ENCODE peak calls at places on chromosomes 7 and 10, in seven cellular contexts. K is T1000; O is skeletal muscle cell; P is pancreas; X is lung; M is RCC 7860; H is activated effector memory CD4-positive, alpha-beta T cell treated with Interleukin-2 at 50 U/mL for 16 hours. E is an unnamed sample.

GRCh38 chr10:29254123-29255046 is 34.5 kb upstream of the LYZL1 start:
- DNase-seq in M (peak; percentile 92), X (no peak), O (no peak), K (no peak), H (no peak), P (no peak), E (no peak)

GRCh38 chr7:134187893-134188292 is 60.8 kb downstream of the LRGUK start:
- DNase-seq in X (no peak), H (no peak), P (no peak), K (no peak), O (no peak), M (no peak), E (no peak)

GRCh38 chr10:11724938-11725776 is 17.0 kb upstream of the ECHDC3 start:
- DNase-seq in X (no peak), H (no peak), K (no peak), M (peak; percentile 61), O (peak; percentile 31), P (no peak), E (peak; percentile 48)

GRCh38 chr7:135236727-135237126 is 3.1 kb downstream of the STRA8 start:
- DNase-seq in M (peak; percentile 93), X (peak; percentile 19), K (no peak), H (no peak), P (no peak), O (no peak), E (no peak)

GRCh38 chr10:60666221-60666620 is 112.1 kb upstream of the CDK1 start:
- DNase-seq in H (no peak), P (no peak), X (peak; percentile 71), O (no peak), M (no peak), K (no peak), E (peak; percentile 37)

GRCh38 chr7:149856583-149856982 is 17.2 kb upstream of the ATP6V0E2 start:
- DNase-seq in M (no peak), P (no peak), K (no peak), O (no peak), X (no peak), H (no peak), E (no peak)

GRCh38 chr10:113285291-113285690 is 267.6 kb upstream of the HABP2 start:
- DNase-seq in P (no peak), M (no peak), X (no peak), H (no peak), O (no peak), K (no peak), E (no peak)

GRCh38 chr10:11793762-11794479 is 29.2 kb upstream of the PROSER2 start:
- DNase-seq in O (no peak), M (peak; percentile 100), K (peak; percentile 73), H (no peak), P (no peak), X (no peak), E (no peak)

GRCh38 chr10:65556006-65556405 is 1369.8 kb upstream of the LRRTM3 start:
- DNase-seq in M (no peak), P (no peak), K (no peak), H (no peak), O (no peak), X (no peak), E (no peak)

GRCh38 chr7:136064098-136064497 is 86.9 kb upstream of the MTPN start:
- DNase-seq in K (no peak), H (no peak), M (no peak), X (no peak), O (no peak), P (no peak), E (no peak)

GRCh38 chr7:78787854-78788253 is 665.6 kb downstream of the MAGI2 start:
- DNase-seq in M (no peak), P (no peak), K (no peak), O (no peak), X (no peak), H (no peak), E (no peak)

GRCh38 chr10:47027812-47028260 is 116.6 kb downstream of the PTPN20 start:
- DNase-seq in H (no peak), X (no peak), M (no peak), K (no peak), O (no peak), P (no peak), E (no peak)

GRCh38 chr7:47327698-47328391 is 254.1 kb downstream of the TNS3 start:
- DNase-seq in P (peak; percentile 59), O (peak; percentile 54), M (peak; percentile 67), K (peak; percentile 64), H (no peak), X (peak; percentile 76), E (no peak)

GRCh38 chr7:137469191-137469811 is 125.8 kb upstream of the PTN start:
- DNase-seq in K (no peak), X (no peak), H (no peak), M (no peak), P (no peak), O (no peak), E (no peak)

GRCh38 chr10:31374146-31374696 is 55.2 kb downstream of the ZEB1 start:
- DNase-seq in X (no peak), O (no peak), P (no peak), H (no peak), M (no peak), K (no peak), E (peak; percentile 17)

GRCh38 chr7:117020605-117021002 is 67.3 kb downstream of the ST7 start:
- DNase-seq in M (no peak), O (no peak), P (no peak), K (no peak), X (no peak), H (no peak), E (no peak)

GRCh38 chr7:99614495-99614894 is 2.3 kb upstream of the ZSCAN25 start:
- DNase-seq in X (no peak), P (no peak), O (no peak), M (no peak), K (no peak), H (no peak), E (no peak)

GRCh38 chr7:17986826-17987225 is 40.8 kb downstream of the PRPS1L1 start:
- DNase-seq in K (no peak), O (peak; percentile 51), M (no peak), P (no peak), X (no peak), H (no peak), E (no peak)

GRCh38 chr10:15200626-15201025 is 32.1 kb upstream of the NMT2 start:
- DNase-seq in P (no peak), X (no peak), M (peak; percentile 96), O (no peak), K (peak; percentile 93), H (no peak), E (no peak)

GRCh38 chr7:121278120-121279021 is 50.4 kb upstream of the WNT16 start:
- DNase-seq in M (peak; percentile 80), O (no peak), K (no peak), H (no peak), P (no peak), X (no peak), E (no peak)

GRCh38 chr10:84214612-84215235 is 10.6 kb downstream of the LRIT2 start:
- DNase-seq in H (no peak), X (no peak), K (no peak), M (no peak), P (no peak), O (no peak), E (no peak)

GRCh38 chr10:103939498-103939897 is 21.5 kb upstream of the STN1 start:
- DNase-seq in M (no peak), O (no peak), K (no peak), P (no peak), X (no peak), H (no peak), E (no peak)

GRCh38 chr7:98166668-98166970 is 44.6 kb upstream of the BHLHA15 start:
- DNase-seq in H (no peak), X (no peak), O (no peak), P (no peak), K (no peak), M (no peak), E (no peak)

GRCh38 chr7:116591202-116592040 is 66.6 kb downstream of the CAV1 start:
- DNase-seq in O (no peak), H (no peak), X (no peak), M (peak; percentile 31), K (no peak), P (no peak), E (no peak)

GRCh38 chr7:33814400-33814799 is 90.9 kb upstream of the BMPER start:
- DNase-seq in M (no peak), H (no peak), P (no peak), K (no peak), X (no peak), O (no peak), E (no peak)

GRCh38 chr7:36305648-36306047 is 84.0 kb upstream of the ANLN start:
- DNase-seq in O (no peak), X (no peak), P (no peak), K (no peak), M (no peak), H (no peak), E (no peak)

GRCh38 chr7:52609511-52609910 is 425.9 kb upstream of the POM121L12 start:
- DNase-seq in P (no peak), X (no peak), K (no peak), O (no peak), M (no peak), H (no peak), E (no peak)

GRCh38 chr10:4240641-4241197 is 455.7 kb upstream of the KLF6 start:
- DNase-seq in M (peak; percentile 42), O (peak; percentile 69), K (no peak), H (no peak), X (no peak), P (no peak), E (no peak)

GRCh38 chr7:29091121-29091601 is 55.2 kb downstream of the CPVL start:
- DNase-seq in X (no peak), K (no peak), H (no peak), M (no peak), O (no peak), P (no peak), E (no peak)